ENCODE peak calls at places on chromosomes 7 and 10, in four cellular contexts. F, H, W and X are unnamed samples.
A peak's percentile ranks its signal among the peaks of the same experiment; 100 is the strongest.

GRCh38 chr10:50605280-50606270 is 18.2 kb downstream of the SGMS1 start:
- DNase-seq in F (no peak), H (peak; percentile 96), W (peak; percentile 78), X (peak; percentile 76)

GRCh38 chr10:24720096-24720495 is 3.6 kb downstream of the ARHGAP21 start:
- DNase-seq in F (no peak), H (no peak), W (no peak), X (no peak)

GRCh38 chr10:82934429-82934828 is 1059.4 kb downstream of the NRG3 start:
- DNase-seq in F (no peak), H (no peak), W (no peak), X (no peak)

GRCh38 chr7:6433814-6434630 is 13.7 kb downstream of the DAGLB start:
- DNase-seq in F (no peak), H (no peak), W (no peak), X (no peak)

GRCh38 chr7:1940402-1940786 is 270.3 kb downstream of the ELFN1 start:
- DNase-seq in F (peak; percentile 85), H (no peak), W (peak; percentile 67), X (peak; percentile 73)

GRCh38 chr10:24374134-24374915 is 165.4 kb downstream of the KIAA1217 start:
- DNase-seq in F (no peak), H (no peak), W (no peak), X (no peak)

GRCh38 chr10:45599646-45600045 is 72.9 kb downstream of the ZFAND4 start:
- DNase-seq in F (no peak), H (no peak), W (no peak), X (no peak)

GRCh38 chr10:127966875-127967274 is 60.0 kb downstream of the PTPRE start:
- DNase-seq in F (no peak), H (no peak), W (no peak), X (no peak)

GRCh38 chr7:69599879-69600764 is 1.8 kb downstream of the AUTS2 start:
- DNase-seq in F (peak; percentile 53), H (no peak), W (no peak), X (no peak)

GRCh38 chr7:19561121-19561805 is 147.6 kb downstream of the POLR1F start:
- DNase-seq in F (no peak), H (no peak), W (no peak), X (no peak)

GRCh38 chr7:33039905-33040292 is 22.7 kb downstream of the NT5C3A start:
- DNase-seq in F (no peak), H (no peak), W (no peak), X (no peak)

GRCh38 chr7:130560972-130561371 is 69.1 kb downstream of the MEST start:
- DNase-seq in F (no peak), H (no peak), W (no peak), X (no peak)

GRCh38 chr10:98292976-98293375 is 25.0 kb upstream of the LOXL4 start:
- DNase-seq in F (no peak), H (no peak), W (no peak), X (no peak)

GRCh38 chr10:47451275-47451997 is 32.5 kb downstream of the ANXA8 start:
- DNase-seq in F (no peak), H (no peak), W (no peak), X (no peak)

GRCh38 chr7:2978403-2978802 is 65.3 kb downstream of the CARD11 start:
- DNase-seq in F (peak; percentile 61), H (no peak), W (no peak), X (no peak)

GRCh38 chr7:139772115-139772514 is 5.7 kb downstream of the HIPK2 start:
- DNase-seq in F (no peak), H (no peak), W (no peak), X (no peak)

GRCh38 chr7:108234981-108235450 is 104.9 kb upstream of the LAMB4 start:
- DNase-seq in F (no peak), H (no peak), W (no peak), X (no peak)

GRCh38 chr10:86329896-86330680 is 36.5 kb downstream of the GRID1 start:
- DNase-seq in F (no peak), H (no peak), W (no peak), X (no peak)

GRCh38 chr7:117148971-117149370 is 173.9 kb downstream of the WNT2 start:
- DNase-seq in F (no peak), H (no peak), W (no peak), X (no peak)

GRCh38 chr10:89879121-89879520 is 177.7 kb downstream of the KIF20B start:
- DNase-seq in F (no peak), H (peak; percentile 26), W (no peak), X (no peak)

GRCh38 chr7:99919814-99920618 is 686 bp upstream of the TRIM4 start:
- DNase-seq in F (no peak), H (no peak), W (no peak), X (no peak)

GRCh38 chr7:33080326-33080725 is 17.8 kb upstream of the NT5C3A start:
- DNase-seq in F (no peak), H (no peak), W (no peak), X (no peak)

GRCh38 chr7:149753370-149754233 is 19.8 kb downstream of the ZNF467 start:
- DNase-seq in F (peak; percentile 75), H (peak; percentile 5), W (no peak), X (no peak)

GRCh38 chr7:155357573-155358041 is 59.9 kb downstream of the INSIG1 start:
- DNase-seq in F (no peak), H (no peak), W (no peak), X (no peak)

GRCh38 chr10:60367431-60367830 is 22.2 kb downstream of the ANK3 start:
- DNase-seq in F (no peak), H (no peak), W (no peak), X (no peak)

GRCh38 chr10:84254552-84255137 is 9.8 kb downstream of the RGR start:
- DNase-seq in F (no peak), H (no peak), W (no peak), X (no peak)

GRCh38 chr10:119190353-119190752 is 11.7 kb upstream of the PRDX3 start:
- DNase-seq in F (no peak), H (peak; percentile 99), W (no peak), X (no peak)

GRCh38 chr7:73827568-73828106 is 3.2 kb upstream of the CLDN4 start:
- DNase-seq in F (no peak), H (no peak), W (peak; percentile 80), X (no peak)

GRCh38 chr10:78406648-78407008 is 373.0 kb downstream of the RPS24 start:
- DNase-seq in F (no peak), H (no peak), W (no peak), X (no peak)

GRCh38 chr7:27756298-27756697 is 16.3 kb downstream of the TAX1BP1 start:
- DNase-seq in F (no peak), H (no peak), W (no peak), X (no peak)

GRCh38 chr10:75404335-75405200 is 3.0 kb upstream of the ZNF503 start:
- DNase-seq in F (peak; percentile 70), H (no peak), W (peak; percentile 55), X (no peak)

GRCh38 chr10:98858525-98858924 is 377.1 kb downstream of the HPSE2 start:
- DNase-seq in F (no peak), H (no peak), W (no peak), X (no peak)